ENCODE peak calls at places on chromosomes 12 and 14, in ten cellular contexts. One of them, this sample, is unnamed.
A peak's percentile ranks its signal among the peaks of the same experiment; 100 is the strongest.

GRCh38 chr12:79527498-79527897 is 163.3 kb downstream of the PAWR start:
- DNase-seq in spleen: no peak
- DNase-seq in prostate gland: no peak
- DNase-seq in GM23338: no peak
- DNase-seq in breast epithelium: no peak
- DNase-seq in endothelial cell of umbilical vein: no peak
- DNase-seq in sigmoid colon: no peak
- DNase-seq in H1: no peak
- DNase-seq in SK-N-SH: no peak
- DNase-seq in transverse colon: no peak
- DNase-seq in this sample: no peak

GRCh38 chr14:81562818-81563217 is 29.2 kb upstream of the SEL1L start:
- DNase-seq in spleen: no peak
- DNase-seq in prostate gland: no peak
- DNase-seq in GM23338: peak; percentile 14
- DNase-seq in breast epithelium: no peak
- DNase-seq in endothelial cell of umbilical vein: no peak
- DNase-seq in sigmoid colon: no peak
- DNase-seq in H1: no peak
- DNase-seq in SK-N-SH: no peak
- DNase-seq in transverse colon: no peak
- DNase-seq in this sample: no peak

GRCh38 chr12:52380271-52380694 is 5.2 kb downstream of the KRT84 start:
- DNase-seq in spleen: no peak
- DNase-seq in prostate gland: peak; percentile 32
- DNase-seq in GM23338: peak; percentile 54
- DNase-seq in breast epithelium: peak; percentile 57
- DNase-seq in endothelial cell of umbilical vein: peak; percentile 20
- DNase-seq in sigmoid colon: no peak
- DNase-seq in H1: peak; percentile 67
- DNase-seq in SK-N-SH: peak; percentile 53
- DNase-seq in transverse colon: peak; percentile 44
- DNase-seq in this sample: no peak

GRCh38 chr14:49036236-49036635 is 549.9 kb downstream of the RPS29 start:
- DNase-seq in spleen: no peak
- DNase-seq in prostate gland: no peak
- DNase-seq in GM23338: no peak
- DNase-seq in breast epithelium: no peak
- DNase-seq in endothelial cell of umbilical vein: no peak
- DNase-seq in sigmoid colon: no peak
- DNase-seq in H1: no peak
- DNase-seq in SK-N-SH: no peak
- DNase-seq in transverse colon: no peak
- DNase-seq in this sample: no peak

GRCh38 chr14:24037658-24038037 is 14.2 kb upstream of the CARMIL3 start:
- DNase-seq in spleen: peak; percentile 72
- DNase-seq in prostate gland: no peak
- DNase-seq in GM23338: peak; percentile 40
- DNase-seq in breast epithelium: no peak
- DNase-seq in endothelial cell of umbilical vein: no peak
- DNase-seq in sigmoid colon: no peak
- DNase-seq in H1: no peak
- DNase-seq in SK-N-SH: no peak
- DNase-seq in transverse colon: peak; percentile 56
- DNase-seq in this sample: no peak

GRCh38 chr12:91204416-91204815 is 21.8 kb upstream of the DCN start:
- DNase-seq in spleen: no peak
- DNase-seq in prostate gland: no peak
- DNase-seq in GM23338: no peak
- DNase-seq in breast epithelium: no peak
- DNase-seq in endothelial cell of umbilical vein: no peak
- DNase-seq in sigmoid colon: no peak
- DNase-seq in H1: no peak
- DNase-seq in SK-N-SH: no peak
- DNase-seq in transverse colon: no peak
- DNase-seq in this sample: no peak

GRCh38 chr14:86003998-86004397 is 474.1 kb downstream of the FLRT2 start:
- DNase-seq in spleen: no peak
- DNase-seq in prostate gland: no peak
- DNase-seq in GM23338: no peak
- DNase-seq in breast epithelium: no peak
- DNase-seq in endothelial cell of umbilical vein: no peak
- DNase-seq in sigmoid colon: no peak
- DNase-seq in H1: no peak
- DNase-seq in SK-N-SH: no peak
- DNase-seq in transverse colon: no peak
- DNase-seq in this sample: no peak

GRCh38 chr14:76486251-76486743 is 110.4 kb downstream of the ESRRB start:
- DNase-seq in spleen: peak; percentile 25
- DNase-seq in prostate gland: no peak
- DNase-seq in GM23338: no peak
- DNase-seq in breast epithelium: no peak
- DNase-seq in endothelial cell of umbilical vein: no peak
- DNase-seq in sigmoid colon: no peak
- DNase-seq in H1: no peak
- DNase-seq in SK-N-SH: peak; percentile 73
- DNase-seq in transverse colon: no peak
- DNase-seq in this sample: no peak

GRCh38 chr12:108133482-108133881 is 4.4 kb downstream of the WSCD2 start:
- DNase-seq in spleen: no peak
- DNase-seq in prostate gland: no peak
- DNase-seq in GM23338: no peak
- DNase-seq in breast epithelium: no peak
- DNase-seq in endothelial cell of umbilical vein: no peak
- DNase-seq in sigmoid colon: no peak
- DNase-seq in H1: no peak
- DNase-seq in SK-N-SH: no peak
- DNase-seq in transverse colon: no peak
- DNase-seq in this sample: no peak

GRCh38 chr12:131211279-131211938 is 257.7 kb downstream of the ADGRD1 start:
- DNase-seq in spleen: no peak
- DNase-seq in prostate gland: no peak
- DNase-seq in GM23338: no peak
- DNase-seq in breast epithelium: no peak
- DNase-seq in endothelial cell of umbilical vein: no peak
- DNase-seq in sigmoid colon: no peak
- DNase-seq in H1: no peak
- DNase-seq in SK-N-SH: no peak
- DNase-seq in transverse colon: no peak
- DNase-seq in this sample: no peak
- H3K4me3 ChIP-seq in spleen: no peak overlapping the region
- H3K4me3 ChIP-seq in prostate gland: no peak overlapping the region
- H3K4me3 ChIP-seq in GM23338: no peak overlapping the region
- H3K4me3 ChIP-seq in breast epithelium: no peak overlapping the region
- H3K4me3 ChIP-seq in endothelial cell of umbilical vein: no peak overlapping the region
- H3K4me3 ChIP-seq in sigmoid colon: no peak overlapping the region
- H3K4me3 ChIP-seq in H1: no peak overlapping the region
- H3K4me3 ChIP-seq in SK-N-SH: no peak overlapping the region
- H3K4me3 ChIP-seq in transverse colon: no peak overlapping the region
- H3K4me3 ChIP-seq in this sample: no peak overlapping the region

GRCh38 chr12:48557919-48558318 is 11.9 kb downstream of the LALBA start:
- DNase-seq in spleen: no peak
- DNase-seq in prostate gland: no peak
- DNase-seq in GM23338: no peak
- DNase-seq in breast epithelium: no peak
- DNase-seq in endothelial cell of umbilical vein: no peak
- DNase-seq in sigmoid colon: no peak
- DNase-seq in H1: no peak
- DNase-seq in SK-N-SH: no peak
- DNase-seq in transverse colon: no peak
- DNase-seq in this sample: no peak

DNA sequence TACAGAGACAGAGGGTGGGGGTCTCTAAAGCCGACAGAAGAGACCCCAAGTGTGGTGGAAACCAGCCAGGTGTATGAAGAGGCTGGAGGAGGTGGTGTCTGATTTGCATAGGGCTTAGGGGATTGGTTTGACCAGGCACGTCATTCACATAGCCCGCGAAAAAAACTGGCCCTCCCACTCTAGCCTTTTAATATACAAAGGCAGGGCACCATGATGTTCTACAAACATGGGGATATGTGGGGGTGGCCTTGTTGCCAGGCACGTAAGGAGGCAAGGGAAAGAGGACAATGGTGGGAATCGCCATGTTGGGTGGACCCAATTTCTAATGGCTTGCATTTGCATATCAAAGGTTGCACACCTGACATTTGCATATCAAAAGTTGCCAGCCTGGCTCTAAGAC is 13.2 kb downstream of the LALBA start:
- DNase-seq in spleen: no peak
- DNase-seq in prostate gland: no peak
- DNase-seq in GM23338: peak; percentile 55
- DNase-seq in breast epithelium: no peak
- DNase-seq in endothelial cell of umbilical vein: no peak
- DNase-seq in sigmoid colon: no peak
- DNase-seq in H1: no peak
- DNase-seq in SK-N-SH: no peak
- DNase-seq in transverse colon: no peak
- DNase-seq in this sample: no peak
- TF ChIP-seq CTCF in spleen: no peak
- TF ChIP-seq CTCF in prostate gland: no peak
- TF ChIP-seq CTCF in GM23338: no peak
- TF ChIP-seq CTCF in breast epithelium: no peak
- TF ChIP-seq CTCF in endothelial cell of umbilical vein: no peak
- TF ChIP-seq CTCF in sigmoid colon: no peak
- TF ChIP-seq CTCF in H1: no peak
- TF ChIP-seq CTCF in SK-N-SH: no peak
- TF ChIP-seq CTCF in transverse colon: no peak
- TF ChIP-seq CTCF in this sample: no peak

GRCh38 chr14:60981626-60982455 is 796 bp downstream of the SLC38A6 start:
- DNase-seq in spleen: no peak
- DNase-seq in prostate gland: no peak
- DNase-seq in GM23338: peak; percentile 19
- DNase-seq in breast epithelium: no peak
- DNase-seq in endothelial cell of umbilical vein: peak; percentile 72
- DNase-seq in sigmoid colon: no peak
- DNase-seq in H1: no peak
- DNase-seq in SK-N-SH: peak; percentile 11
- DNase-seq in transverse colon: no peak
- DNase-seq in this sample: no peak
- TF ChIP-seq POLR2AphosphoS5 in spleen: no peak
- TF ChIP-seq POLR2AphosphoS5 in prostate gland: no peak
- TF ChIP-seq POLR2AphosphoS5 in GM23338: no peak
- TF ChIP-seq POLR2AphosphoS5 in breast epithelium: no peak
- TF ChIP-seq POLR2AphosphoS5 in endothelial cell of umbilical vein: no peak
- TF ChIP-seq POLR2AphosphoS5 in sigmoid colon: no peak
- TF ChIP-seq POLR2AphosphoS5 in H1: no peak
- TF ChIP-seq POLR2AphosphoS5 in SK-N-SH: peak; percentile 36
- TF ChIP-seq POLR2AphosphoS5 in transverse colon: no peak
- TF ChIP-seq POLR2AphosphoS5 in this sample: no peak

GRCh38 chr14:68816943-68817430 is 24.1 kb upstream of the ZFP36L1 start:
- DNase-seq in spleen: no peak
- DNase-seq in prostate gland: no peak
- DNase-seq in GM23338: no peak
- DNase-seq in breast epithelium: peak; percentile 25
- DNase-seq in endothelial cell of umbilical vein: no peak
- DNase-seq in sigmoid colon: no peak
- DNase-seq in H1: no peak
- DNase-seq in SK-N-SH: no peak
- DNase-seq in transverse colon: no peak
- DNase-seq in this sample: no peak
- H3K4me3 ChIP-seq in spleen: peak overlapping the region; percentile 71
- H3K4me3 ChIP-seq in prostate gland: peak overlapping the region; percentile 36
- H3K4me3 ChIP-seq in GM23338: peak overlapping the region; percentile 60
- H3K4me3 ChIP-seq in breast epithelium: peak overlapping the region; percentile 58
- H3K4me3 ChIP-seq in endothelial cell of umbilical vein: no peak overlapping the region
- H3K4me3 ChIP-seq in sigmoid colon: peak overlapping the region; percentile 52
- H3K4me3 ChIP-seq in H1: no peak overlapping the region
- H3K4me3 ChIP-seq in SK-N-SH: peak overlapping the region; percentile 47
- H3K4me3 ChIP-seq in transverse colon: peak overlapping the region; percentile 54
- H3K4me3 ChIP-seq in this sample: no peak overlapping the region

GRCh38 chr14:22656226-22656625 is 12.1 kb upstream of the OR6J1 start:
- DNase-seq in spleen: no peak
- DNase-seq in prostate gland: no peak
- DNase-seq in GM23338: no peak
- DNase-seq in breast epithelium: no peak
- DNase-seq in endothelial cell of umbilical vein: peak; percentile 42
- DNase-seq in sigmoid colon: no peak
- DNase-seq in H1: no peak
- DNase-seq in SK-N-SH: no peak
- DNase-seq in transverse colon: no peak
- DNase-seq in this sample: no peak

GRCh38 chr14:22657861-22658260 is 13.7 kb upstream of the OR6J1 start:
- DNase-seq in spleen: no peak
- DNase-seq in prostate gland: no peak
- DNase-seq in GM23338: peak; percentile 17
- DNase-seq in breast epithelium: no peak
- DNase-seq in endothelial cell of umbilical vein: peak; percentile 85
- DNase-seq in sigmoid colon: no peak
- DNase-seq in H1: no peak
- DNase-seq in SK-N-SH: no peak
- DNase-seq in transverse colon: no peak
- DNase-seq in this sample: no peak

GRCh38 chr14:22656945-22657711 is 13.0 kb upstream of the OR6J1 start:
- DNase-seq in spleen: no peak
- DNase-seq in prostate gland: no peak
- DNase-seq in GM23338: no peak
- DNase-seq in breast epithelium: no peak
- DNase-seq in endothelial cell of umbilical vein: peak; percentile 16
- DNase-seq in sigmoid colon: no peak
- DNase-seq in H1: no peak
- DNase-seq in SK-N-SH: no peak
- DNase-seq in transverse colon: no peak
- DNase-seq in this sample: no peak

GRCh38 chr14:22660654-22661053 is 16.5 kb upstream of the OR6J1 start:
- DNase-seq in spleen: no peak
- DNase-seq in prostate gland: no peak
- DNase-seq in GM23338: no peak
- DNase-seq in breast epithelium: no peak
- DNase-seq in endothelial cell of umbilical vein: no peak
- DNase-seq in sigmoid colon: no peak
- DNase-seq in H1: no peak
- DNase-seq in SK-N-SH: no peak
- DNase-seq in transverse colon: no peak
- DNase-seq in this sample: no peak

GRCh38 chr14:22658951-22659350 is 14.8 kb upstream of the OR6J1 start:
- DNase-seq in spleen: no peak
- DNase-seq in prostate gland: no peak
- DNase-seq in GM23338: no peak
- DNase-seq in breast epithelium: no peak
- DNase-seq in endothelial cell of umbilical vein: peak; percentile 42
- DNase-seq in sigmoid colon: no peak
- DNase-seq in H1: no peak
- DNase-seq in SK-N-SH: no peak
- DNase-seq in transverse colon: no peak
- DNase-seq in this sample: no peak
- TF ChIP-seq CTCF in spleen: no peak
- TF ChIP-seq CTCF in prostate gland: no peak
- TF ChIP-seq CTCF in GM23338: no peak
- TF ChIP-seq CTCF in breast epithelium: no peak
- TF ChIP-seq CTCF in endothelial cell of umbilical vein: no peak
- TF ChIP-seq CTCF in sigmoid colon: no peak
- TF ChIP-seq CTCF in H1: no peak
- TF ChIP-seq CTCF in SK-N-SH: no peak
- TF ChIP-seq CTCF in transverse colon: no peak
- TF ChIP-seq CTCF in this sample: no peak

DNA sequence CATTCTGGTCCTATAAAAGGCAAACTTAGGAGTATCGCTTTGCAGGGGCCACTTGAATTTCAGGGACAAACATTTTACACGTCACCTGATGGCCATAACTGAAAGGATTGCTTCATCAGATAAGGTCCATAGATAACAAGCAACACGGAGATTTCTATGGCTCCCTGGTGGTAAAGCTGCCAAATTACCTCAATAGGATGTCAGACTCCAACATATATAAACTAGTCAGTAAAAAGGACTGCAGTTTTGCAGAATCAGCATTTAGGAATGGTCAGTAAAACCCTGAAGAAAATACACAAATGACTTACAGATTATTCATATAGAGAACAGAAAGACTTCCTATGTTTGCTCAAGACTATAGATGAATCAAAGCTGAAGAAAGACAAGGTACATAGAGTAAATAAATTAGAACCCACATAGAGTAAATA is 66.1 kb upstream of the GRIP1 start:
- DNase-seq in spleen: no peak
- DNase-seq in prostate gland: no peak
- DNase-seq in GM23338: peak; percentile 29
- DNase-seq in breast epithelium: no peak
- DNase-seq in endothelial cell of umbilical vein: no peak
- DNase-seq in sigmoid colon: no peak
- DNase-seq in H1: no peak
- DNase-seq in SK-N-SH: no peak
- DNase-seq in transverse colon: no peak
- DNase-seq in this sample: no peak
- TF ChIP-seq POLR2AphosphoS5 in spleen: no peak
- TF ChIP-seq POLR2AphosphoS5 in prostate gland: no peak
- TF ChIP-seq POLR2AphosphoS5 in GM23338: no peak
- TF ChIP-seq POLR2AphosphoS5 in breast epithelium: no peak
- TF ChIP-seq POLR2AphosphoS5 in endothelial cell of umbilical vein: no peak
- TF ChIP-seq POLR2AphosphoS5 in sigmoid colon: no peak
- TF ChIP-seq POLR2AphosphoS5 in H1: no peak
- TF ChIP-seq POLR2AphosphoS5 in SK-N-SH: no peak
- TF ChIP-seq POLR2AphosphoS5 in transverse colon: no peak
- TF ChIP-seq POLR2AphosphoS5 in this sample: no peak

This sample was measured in Panc1.